ENCODE peak calls at places on chromosome 2, in six cellular contexts. R, Y, M, J, X and O are unnamed samples.

GRCh38 chr2:102736174-102736606 is 25.6 kb upstream of the TMEM182 start:
- DNase-seq in M (peak), R (peak), J (no peak), Y (peak), X (peak), O (no peak)

GRCh38 chr2:178478102-178478441 is 328 bp downstream of the FKBP7 start:
- DNase-seq in R (no peak), M (no peak), Y (peak), J (no peak), X (peak), O (no peak)

GRCh38 chr2:20613342-20613916 is 37.5 kb downstream of the HS1BP3 start:
- DNase-seq in M (no peak), Y (no peak), J (no peak), R (no peak), X (no peak), O (no peak)

GRCh38 chr2:32168513-32168912 is 2.8 kb downstream of the SLC30A6 start:
- DNase-seq in X (peak), R (no peak), J (no peak), M (peak), Y (no peak), O (no peak)

GRCh38 chr2:141041281-141041680 is 1089.5 kb downstream of the LRP1B start:
- DNase-seq in J (no peak), R (no peak), M (no peak), X (no peak), Y (no peak), O (no peak)

GRCh38 chr2:44137048-44137447 is 31.6 kb upstream of the PPM1B start:
- DNase-seq in X (no peak), M (no peak), R (no peak), Y (no peak), J (no peak), O (no peak)

GRCh38 chr2:88450925-88451575 is 1.4 kb downstream of the FOXI3 start:
- DNase-seq in M (no peak), J (no peak), X (no peak), R (no peak), Y (no peak), O (no peak)

GRCh38 chr2:55014962-55015939 is 35.0 kb downstream of the RTN4 start:
- DNase-seq in R (peak), X (peak), J (peak), Y (peak), M (peak), O (no peak)

GRCh38 chr2:61434314-61434713 is 36.6 kb downstream of the USP34 start:
- DNase-seq in M (no peak), J (no peak), X (no peak), R (no peak), Y (peak), O (no peak)

GRCh38 chr2:187372213-187372612 is 75.8 kb downstream of the CALCRL start:
- DNase-seq in X (no peak), J (no peak), Y (no peak), R (no peak), M (peak), O (no peak)

GRCh38 chr2:217208867-217209266 is 349.0 kb upstream of the TNP1 start:
- DNase-seq in Y (no peak), X (no peak), M (no peak), J (no peak), R (no peak), O (no peak)

GRCh38 chr2:216292886-216293291 is 79.4 kb downstream of the MARCHF4 start:
- DNase-seq in J (no peak), Y (no peak), X (no peak), R (peak), M (no peak), O (no peak)

GRCh38 chr2:60556998-60557955 is 3.8 kb upstream of the BCL11A start:
- DNase-seq in R (no peak), J (no peak), Y (peak), X (no peak), M (no peak), O (no peak)

GRCh38 chr2:163774862-163775261 is 39.1 kb upstream of the FIGN start:
- DNase-seq in J (no peak), X (no peak), M (peak), Y (no peak), R (peak), O (no peak)

GRCh38 chr2:99636432-99637034 is 146.7 kb upstream of the REV1 start:
- DNase-seq in Y (no peak), J (peak), M (no peak), R (no peak), X (no peak), O (no peak)

GRCh38 chr2:42979870-42980763 is 187.7 kb upstream of the HAAO start:
- DNase-seq in R (no peak), X (no peak), M (no peak), J (no peak), Y (no peak), O (no peak)

GRCh38 chr2:16330012-16330411 is 335.6 kb downstream of the CYRIA start:
- DNase-seq in M (no peak), J (no peak), X (no peak), Y (no peak), R (no peak), O (no peak)

GRCh38 chr2:221423212-221423804 is 148.8 kb downstream of the EPHA4 start:
- DNase-seq in Y (no peak), X (no peak), J (no peak), M (no peak), R (no peak), O (no peak)

GRCh38 chr2:14516844-14517243 is 115.7 kb upstream of the LRATD1 start:
- DNase-seq in M (no peak), Y (no peak), R (no peak), X (peak), J (no peak), O (no peak)